ENCODE peak calls at places on chromosome 9, in ten cellular contexts. S is HT1080; H is activated CD8-positive, alpha-beta memory T cell treated with anti-CD3 and anti-CD28 coated beads for 1 hour; E is ELR; T is fibroblast of mammary gland; A is AG09309; J is NCI-H460; N is choroid plexus epithelial cell; P is stimulated activated CD8-positive, alpha-beta memory T cell treated with anti-CD3 and anti-CD28 coated beads, Interleukin-12 subunit alpha, Interleukin-12 subunit beta, amount 100 ng/mL, for 4 hours; Q is HTR-8/SVneo. C is an unnamed sample.
A peak's percentile ranks its signal among the peaks of the same experiment; 100 is the strongest.

GRCh38 chr9:108687360-108687981 is 168.3 kb downstream of the ACTL7B start:
- DNase-seq in S (peak; percentile 7), H (no peak), E (no peak), T (peak; percentile 91), A (peak; percentile 65), J (no peak), N (no peak), P (no peak), Q (no peak), C (peak; percentile 38)

GRCh38 chr9:14326264-14326826 is 12.4 kb upstream of the NFIB start:
- DNase-seq in S (peak; percentile 95), H (no peak), E (peak; percentile 63), T (peak; percentile 74), A (no peak), J (no peak), N (peak; percentile 73), P (no peak), Q (no peak), C (peak; percentile 16)

GRCh38 chr9:7097040-7097715 is 339.4 kb downstream of the KDM4C start:
- DNase-seq in S (no peak), H (no peak), E (no peak), T (no peak), A (no peak), J (no peak), N (no peak), P (no peak), Q (no peak), C (no peak)

GRCh38 chr9:120925535-120926396 is 830 bp downstream of the TRAF1 start:
- DNase-seq in S (peak; percentile 88), H (peak; percentile 68), E (peak; percentile 95), T (peak; percentile 95), A (no peak), J (no peak), N (peak; percentile 75), P (peak; percentile 70), Q (peak; percentile 45), C (peak; percentile 92)

GRCh38 chr9:111839981-111840380 is 45.2 kb upstream of the SHOC1 start:
- DNase-seq in S (no peak), H (no peak), E (peak; percentile 78), T (peak; percentile 73), A (no peak), J (no peak), N (peak; percentile 79), P (no peak), Q (no peak), C (no peak)

GRCh38 chr9:126299706-126300276 is 26.8 kb upstream of the MVB12B start:
- DNase-seq in S (no peak), H (no peak), E (no peak), T (peak; percentile 9), A (no peak), J (no peak), N (peak; percentile 13), P (no peak), Q (no peak), C (no peak)

GRCh38 chr9:76433851-76434250 is 25.1 kb upstream of the GCNT1 start:
- DNase-seq in S (peak; percentile 55), H (no peak), E (peak; percentile 71), T (peak; percentile 76), A (no peak), J (no peak), N (peak; percentile 64), P (no peak), Q (no peak), C (peak; percentile 39)

GRCh38 chr9:6598249-6598725 is 47.2 kb downstream of the GLDC start:
- DNase-seq in S (no peak), H (no peak), E (no peak), T (peak; percentile 3), A (no peak), J (no peak), N (no peak), P (no peak), Q (no peak), C (no peak)

GRCh38 chr9:122580360-122580759 is 2.8 kb downstream of the OR1L8 start:
- DNase-seq in S (peak; percentile 75), H (no peak), E (peak; percentile 56), T (peak; percentile 61), A (peak; percentile 24), J (peak; percentile 5), N (peak; percentile 55), P (no peak), Q (peak; percentile 41), C (peak; percentile 53)

GRCh38 chr9:107948086-107948485 is 458.5 kb upstream of the KLF4 start:
- DNase-seq in S (peak; percentile 34), H (no peak), E (peak; percentile 62), T (peak; percentile 15), A (no peak), J (no peak), N (no peak), P (no peak), Q (no peak), C (no peak)

GRCh38 chr9:37032713-37033112 is 1.4 kb downstream of the PAX5 start:
- DNase-seq in S (no peak), H (no peak), E (no peak), T (no peak), A (no peak), J (no peak), N (no peak), P (no peak), Q (no peak), C (no peak)

GRCh38 chr9:102355982-102356381 is 617.5 kb upstream of the GRIN3A start:
- DNase-seq in S (no peak), H (no peak), E (no peak), T (no peak), A (no peak), J (no peak), N (no peak), P (no peak), Q (no peak), C (no peak)

GRCh38 chr9:78559449-78559885 is 262.5 kb downstream of the PSAT1 start:
- DNase-seq in S (peak; percentile 72), H (no peak), E (peak; percentile 82), T (peak; percentile 17), A (no peak), J (no peak), N (peak; percentile 61), P (no peak), Q (peak; percentile 12), C (peak; percentile 90)

GRCh38 chr9:15469406-15469805 is 41.4 kb downstream of the PSIP1 start:
- DNase-seq in S (no peak), H (no peak), E (no peak), T (no peak), A (no peak), J (no peak), N (peak; percentile 25), P (no peak), Q (no peak), C (peak; percentile 1)

GRCh38 chr9:569276-569675 is 272.2 kb upstream of the DMRT1 start:
- DNase-seq in S (no peak), H (no peak), E (no peak), T (no peak), A (no peak), J (no peak), N (no peak), P (no peak), Q (no peak), C (no peak)

GRCh38 chr9:21964925-21965385 is 29.2 kb downstream of the CDKN2A start:
- DNase-seq in S (no peak), H (no peak), E (peak; percentile 46), T (peak; percentile 77), A (no peak), J (no peak), N (peak; percentile 88), P (no peak), Q (no peak), C (no peak)

GRCh38 chr9:131271506-131271931 is 4.8 kb downstream of the FAM78A start:
- DNase-seq in S (no peak), H (no peak), E (no peak), T (no peak), A (no peak), J (no peak), N (no peak), P (no peak), Q (no peak), C (no peak)

GRCh38 chr9:93295031-93295430 is 111.1 kb downstream of the WNK2 start:
- DNase-seq in S (no peak), H (no peak), E (no peak), T (peak; percentile 12), A (no peak), J (no peak), N (no peak), P (no peak), Q (no peak), C (no peak)

GRCh38 chr9:33127881-33128280 is 39.3 kb downstream of the B4GALT1 start:
- DNase-seq in S (no peak), H (no peak), E (no peak), T (no peak), A (no peak), J (no peak), N (no peak), P (no peak), Q (no peak), C (no peak)

GRCh38 chr9:121902483-121903135 is 190.5 kb downstream of the TTLL11 start:
- DNase-seq in S (peak; percentile 31), H (no peak), E (peak; percentile 84), T (peak; percentile 98), A (peak; percentile 100), J (no peak), N (peak; percentile 99), P (no peak), Q (no peak), C (peak; percentile 99)

GRCh38 chr9:72352911-72353388 is 12.1 kb downstream of the ZFAND5 start:
- DNase-seq in S (no peak), H (no peak), E (peak; percentile 19), T (no peak), A (no peak), J (no peak), N (peak; percentile 63), P (no peak), Q (no peak), C (no peak)

GRCh38 chr9:14616188-14616982 is 76.8 kb downstream of the ZDHHC21 start:
- DNase-seq in S (peak; percentile 55), H (no peak), E (peak; percentile 75), T (peak; percentile 77), A (peak; percentile 46), J (peak; percentile 45), N (peak; percentile 88), P (no peak), Q (peak; percentile 2), C (peak; percentile 9)

GRCh38 chr9:113361304-113362018 is 12.1 kb downstream of the BSPRY start:
- DNase-seq in S (no peak), H (no peak), E (no peak), T (peak; percentile 64), A (peak; percentile 21), J (no peak), N (peak; percentile 45), P (no peak), Q (no peak), C (peak; percentile 38)

GRCh38 chr9:95127249-95128176 is 190.0 kb downstream of the FANCC start:
- DNase-seq in S (peak; percentile 68), H (peak; percentile 17), E (peak; percentile 84), T (peak; percentile 72), A (peak; percentile 28), J (peak; percentile 76), N (peak; percentile 85), P (peak; percentile 24), Q (peak; percentile 63), C (peak; percentile 74)

GRCh38 chr9:110206388-110206787 is 1.6 kb downstream of the C9orf152 start:
- DNase-seq in S (no peak), H (no peak), E (no peak), T (no peak), A (no peak), J (no peak), N (no peak), P (no peak), Q (no peak), C (no peak)

GRCh38 chr9:21039302-21039701 is 7.9 kb upstream of the HACD4 start:
- DNase-seq in S (no peak), H (no peak), E (no peak), T (no peak), A (no peak), J (no peak), N (no peak), P (no peak), Q (no peak), C (no peak)

GRCh38 chr9:11933926-11934325 is 759.3 kb upstream of the TYRP1 start:
- DNase-seq in S (peak; percentile 42), H (no peak), E (no peak), T (peak; percentile 85), A (no peak), J (peak; percentile 38), N (peak; percentile 93), P (no peak), Q (no peak), C (peak; percentile 11)

GRCh38 chr9:116280529-116280928 is 126.9 kb downstream of the PAPPA start:
- DNase-seq in S (no peak), H (no peak), E (peak; percentile 24), T (no peak), A (no peak), J (no peak), N (no peak), P (no peak), Q (no peak), C (no peak)